ENCODE peak calls at places on chromosomes 4 and X, in ten cellular contexts. K is fibroblast of lung, J is SK-N-SH, N is mesendoderm, U is HCT116, P is IMR-90, B is GM23338, R is astrocyte, D is K562, Z is neural progenitor cell. Q is an unnamed sample. For H3K36me3 and H3K4me1, the result is how much of the 10 kb centered on the place peaks cover.

GRCh38 chr4:4675051-4675581 is 133.3 kb upstream of the STX18 start:
- DNase-seq in J (no peak), U (no peak), Z (no peak), D (no peak), K (no peak), P (no peak), B (no peak), N (no peak), R (no peak), Q (no peak)

GRCh38 chr4:71009796-71010588 is 16.5 kb downstream of the DCK start:
- DNase-seq in B (peak), R (peak), K (peak), Z (peak), D (peak), J (peak), N (peak), U (peak), P (peak), Q (peak)

GRCh38 chr4:76208005-76208765 is 5.4 kb downstream of the SCARB2 start:
- DNase-seq in K (peak), N (peak), D (no peak), U (no peak), J (peak), R (peak), B (no peak), Z (no peak), P (peak), Q (peak)

GRCh38 chrX:134542485-134542884 is 82.5 kb downstream of the HPRT1 start:
- DNase-seq in P (peak), K (peak), D (no peak), B (peak), R (peak), J (no peak), N (peak), U (no peak), Z (no peak), Q (no peak)

GRCh38 chr4:32864713-32865351 is 2144.7 kb downstream of the PCDH7 start:
- DNase-seq in Z (no peak), B (no peak), D (no peak), R (no peak), J (no peak), K (no peak), P (no peak), U (no peak), N (peak), Q (no peak)

GRCh38 chrX:19512961-19513360 is 2.3 kb downstream of the MAP3K15 start:
- DNase-seq in N (no peak), U (no peak), J (no peak), B (no peak), D (no peak), R (no peak), Z (no peak), P (no peak), K (no peak), Q (no peak)

GRCh38 chrX:114976321-114976720 is 41.1 kb downstream of the IL13RA2 start:
- DNase-seq in D (no peak), B (no peak), Z (no peak), J (no peak), U (no peak), P (peak), N (no peak), R (peak), K (peak), Q (no peak)

GRCh38 chrX:84320606-84321005 is 132.6 kb upstream of the RPS6KA6 start:
- DNase-seq in P (peak), R (peak), D (no peak), J (no peak), N (no peak), K (no peak), U (no peak), B (no peak), Z (no peak), Q (no peak)

GRCh38 chrX:139933904-139934303 is 1.1 kb upstream of the ATP11C start:
- DNase-seq in D (no peak), B (no peak), N (no peak), P (no peak), K (no peak), Z (no peak), U (no peak), J (no peak), R (no peak), Q (no peak)

GRCh38 chr4:78520808-78521226 is 30.8 kb upstream of the ANXA3 start:
- DNase-seq in R (peak), U (no peak), K (no peak), J (no peak), Z (no peak), P (peak), B (no peak), N (no peak), D (no peak), Q (no peak)

GRCh38 chrX:27438937-27439336 is 24.2 kb downstream of the PPP4R3C start:
- DNase-seq in U (no peak), B (no peak), D (no peak), R (no peak), N (no peak), P (no peak), J (no peak), K (no peak), Z (no peak), Q (no peak)

GRCh38 chrX:81489987-81490386 is 288.1 kb downstream of the SH3BGRL start:
- DNase-seq in Z (no peak), R (no peak), N (peak), D (no peak), U (no peak), K (peak), J (no peak), B (peak), P (no peak), Q (peak)

GRCh38 chrX:65932173-65933084 is 107.5 kb downstream of the VSIG4 start:
- DNase-seq in D (no peak), U (peak), N (peak), B (peak), K (no peak), P (no peak), J (peak), Z (peak), R (no peak), Q (peak)

GRCh38 chr4:3291969-3292570 is 751 bp upstream of the RGS12 start:
- DNase-seq in N (peak), B (peak), D (peak), P (no peak), K (peak), J (peak), Z (peak), R (peak), U (peak), Q (peak)

GRCh38 chr4:184765473-184766346 is 31.8 kb upstream of the CENPU start:
- DNase-seq in P (no peak), U (no peak), B (peak), R (no peak), D (no peak), K (no peak), J (peak), N (peak), Z (peak), Q (peak)

GRCh38 chr4:184764601-184765000 is 30.7 kb upstream of the CENPU start:
- DNase-seq in J (no peak), R (no peak), D (no peak), P (no peak), U (no peak), Z (no peak), K (no peak), N (no peak), B (no peak), Q (no peak)

GRCh38 chr4:184766421-184766820 is 32.5 kb upstream of the CENPU start:
- DNase-seq in N (peak), Z (no peak), B (no peak), J (no peak), R (no peak), D (no peak), P (no peak), K (no peak), U (no peak), Q (no peak)

GRCh38 chr4:184768296-184768695 is 34.4 kb upstream of the CENPU start:
- DNase-seq in U (no peak), Z (no peak), P (no peak), N (no peak), J (no peak), K (no peak), D (no peak), B (no peak), R (no peak), Q (no peak)

GRCh38 chr4:184769285-184769825 is 35.5 kb upstream of the CENPU start:
- DNase-seq in B (no peak), K (no peak), P (no peak), U (no peak), N (no peak), R (no peak), J (no peak), D (no peak), Z (no peak), Q (no peak)
- H3K36me3 ChIP-seq in B (under half), K (under half), P (under half), U (under half), N (under half), R (under half), J (under half), D (under half), Z (under half), Q (under half)

GRCh38 chr4:37981844-37982720 is 21.9 kb downstream of the PTTG2 start:
- DNase-seq in D (no peak), Z (no peak), B (no peak), P (peak), J (no peak), N (peak), K (no peak), U (no peak), R (peak), Q (peak)
- H3K4me1 ChIP-seq in D (under half), Z (under half), B (under half), P (under half), J (under half), N (under half), K (under half), U (under half), R (under half), Q (under half)

GRCh38 chrX:108199691-108200090 is 108.1 kb downstream of the ATG4A start:
- DNase-seq in Z (peak), D (peak), R (no peak), U (peak), B (peak), K (peak), N (peak), J (peak), P (peak), Q (no peak)
- H3K4me2 ChIP-seq in Z (no peak), D (no peak), R (no peak), U (peak), B (no peak), K (no peak), N (no peak), J (no peak), P (no peak), Q (no peak)

GRCh38 chrX:129495941-129496340 is 27.3 kb downstream of the SMARCA1 start:
- DNase-seq in B (no peak), U (no peak), K (peak), Z (no peak), R (peak), J (no peak), P (peak), D (no peak), N (no peak), Q (peak)

GRCh38 chrX:129497146-129497805 is 26.0 kb downstream of the SMARCA1 start:
- DNase-seq in J (no peak), K (no peak), N (no peak), U (no peak), P (no peak), R (no peak), B (no peak), D (no peak), Z (no peak), Q (peak)

GRCh38 chrX:129496625-129497024 is 26.7 kb downstream of the SMARCA1 start:
- DNase-seq in J (no peak), U (no peak), K (peak), P (peak), N (no peak), B (no peak), D (no peak), Z (no peak), R (peak), Q (no peak)

GRCh38 chrX:129493643-129494042 is 29.6 kb downstream of the SMARCA1 start:
- DNase-seq in Z (no peak), B (no peak), P (peak), K (no peak), J (no peak), D (no peak), N (no peak), R (peak), U (no peak), Q (no peak)

DNA sequence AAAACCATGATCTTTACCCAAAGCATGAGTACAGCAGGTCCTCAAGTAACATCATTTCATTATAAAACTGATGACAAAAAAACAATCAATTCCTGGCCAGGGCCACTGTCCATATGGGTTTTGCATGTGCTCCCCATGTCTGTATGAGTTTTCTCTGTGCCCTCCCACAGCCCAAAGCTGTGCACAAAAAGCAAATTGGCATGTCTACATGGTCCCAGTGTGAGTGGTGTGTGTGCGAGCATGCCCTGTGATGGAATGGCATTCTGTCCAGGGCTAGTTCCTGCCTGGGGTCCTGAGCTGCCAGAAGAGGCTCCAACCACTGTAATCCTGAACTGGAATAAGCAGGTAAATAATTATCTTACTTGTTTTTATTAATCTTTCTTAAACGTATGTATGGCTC is 28.4 kb downstream of the SMARCA1 start:
- DNase-seq in R (no peak), U (no peak), K (no peak), B (no peak), D (no peak), N (no peak), P (no peak), J (no peak), Z (no peak), Q (no peak)
- H3K36me3 ChIP-seq in R (under half), U (under half), K (under half), B (under half), D (under half), N (under half), P (under half), J (under half), Z (under half), Q (under half)

GRCh38 chr4:1018147-1019020 is 7.0 kb downstream of the FGFRL1 start:
- DNase-seq in K (no peak), U (no peak), R (no peak), B (no peak), N (no peak), Z (peak), P (no peak), D (peak), J (no peak), Q (no peak)
- H3K4me1 ChIP-seq in K (under half), U (under half), R (under half), B (under half), N (under half), Z (under half), P (under half), D (half or more), J (under half), Q (under half)

GRCh38 chr4:89657931-89658700 is 178.8 kb downstream of the SNCA start:
- DNase-seq in J (peak), R (peak), D (no peak), K (peak), Z (peak), U (peak), P (peak), N (peak), B (peak), Q (peak)

GRCh38 chr4:89661490-89661889 is 175.5 kb downstream of the SNCA start:
- DNase-seq in K (peak), B (peak), J (no peak), N (peak), U (no peak), P (peak), D (no peak), R (peak), Z (peak), Q (no peak)

GRCh38 chr4:89658701-89659024 is 178.3 kb downstream of the SNCA start:
- DNase-seq in D (no peak), N (no peak), J (no peak), B (no peak), Z (no peak), U (no peak), P (no peak), R (no peak), K (no peak), Q (no peak)

GRCh38 chr4:89660444-89660843 is 176.5 kb downstream of the SNCA start:
- DNase-seq in U (no peak), P (no peak), N (no peak), J (no peak), R (no peak), B (no peak), K (no peak), D (no peak), Z (no peak), Q (no peak)

DNA sequence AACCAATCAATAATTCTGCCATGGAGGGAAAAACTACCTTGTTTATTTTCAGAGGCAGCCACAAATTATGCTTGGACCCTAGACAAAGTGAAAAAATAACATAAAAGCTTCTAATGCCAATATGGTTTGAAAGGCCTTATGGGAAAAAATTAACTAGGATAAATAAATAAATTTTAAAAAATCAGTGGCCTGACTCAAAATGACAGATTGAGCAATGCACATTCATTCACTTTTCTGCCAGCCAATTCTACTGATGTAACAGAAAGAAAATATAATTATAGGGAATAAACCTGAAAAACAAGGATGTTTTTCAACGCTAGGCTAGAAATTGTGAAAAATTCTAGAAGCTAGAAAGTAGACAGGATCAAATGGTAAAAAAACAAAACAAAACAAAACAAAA is 176.1 kb downstream of the SNCA start:
- DNase-seq in K (peak), J (no peak), B (no peak), Z (no peak), D (no peak), U (no peak), N (no peak), P (no peak), R (no peak), Q (no peak)
- H3K4me2 ChIP-seq in K (no peak), J (no peak), B (peak), Z (peak), D (no peak), U (peak), N (no peak), P (no peak), R (peak), Q (no peak)

GRCh38 chr4:67571975-67572374 is 13.4 kb downstream of the STAP1 start:
- DNase-seq in Z (no peak), P (no peak), J (no peak), B (no peak), D (no peak), R (no peak), K (no peak), U (no peak), N (no peak), Q (no peak)

GRCh38 chr4:67575232-67575888 is 16.8 kb downstream of the STAP1 start:
- DNase-seq in D (peak), U (no peak), K (no peak), N (peak), P (no peak), J (no peak), R (no peak), B (peak), Z (no peak), Q (no peak)

GRCh38 chr4:67575889-67576329 is 17.4 kb downstream of the STAP1 start:
- DNase-seq in B (no peak), U (no peak), D (no peak), Z (no peak), J (no peak), K (no peak), P (no peak), N (no peak), R (no peak), Q (no peak)

GRCh38 chr4:67570537-67570936 is 12.0 kb downstream of the STAP1 start:
- DNase-seq in N (no peak), K (no peak), U (no peak), B (no peak), Z (no peak), R (no peak), P (no peak), J (no peak), D (no peak), Q (no peak)

GRCh38 chr4:67573193-67573592 is 14.7 kb downstream of the STAP1 start:
- DNase-seq in B (no peak), N (no peak), P (no peak), U (no peak), J (no peak), Z (no peak), K (no peak), D (no peak), R (no peak), Q (no peak)
- H3K36me3 ChIP-seq in B (under half), N (under half), P (under half), U (under half), J (under half), Z (under half), K (under half), D (under half), R (under half), Q (under half)

DNA sequence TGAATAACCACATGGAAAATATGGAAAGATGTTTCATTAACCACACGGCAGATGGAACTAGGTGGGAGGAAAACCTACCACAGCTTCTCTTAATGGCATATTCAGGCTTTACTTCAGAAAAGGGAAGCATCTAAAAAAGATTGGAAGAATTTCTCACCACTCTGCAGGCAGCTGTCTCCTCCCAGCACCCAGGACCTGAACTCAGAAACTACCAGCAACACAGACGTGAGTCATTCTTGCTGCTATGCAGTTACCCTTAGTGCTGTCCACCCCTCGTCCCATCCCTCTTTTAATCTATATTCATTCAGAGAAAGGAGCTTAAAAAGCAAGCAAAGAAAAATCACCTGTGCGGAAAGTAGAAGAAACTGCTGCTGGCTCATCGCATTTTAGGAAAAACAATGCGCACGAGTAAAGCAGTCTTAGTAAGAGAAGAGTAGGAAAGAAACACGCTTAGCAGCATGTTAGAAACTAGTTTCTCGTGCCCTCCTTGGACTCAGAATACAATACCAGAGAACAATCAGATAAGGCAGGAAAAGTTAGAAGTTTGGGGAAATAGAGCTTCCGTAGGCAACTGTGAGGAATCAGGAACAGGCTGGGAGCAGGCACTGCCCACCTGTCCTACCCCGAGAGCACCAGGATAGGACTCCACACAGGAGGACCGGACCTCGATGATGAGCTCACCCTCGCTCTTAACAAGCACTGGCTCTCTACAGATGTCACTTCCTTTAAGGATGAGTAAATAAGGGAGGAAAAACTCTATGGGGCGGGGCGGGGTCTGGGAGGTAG is 48.1 kb upstream of the ENPP6 start:
- DNase-seq in J (no peak), N (peak), Z (no peak), B (no peak), K (peak), U (peak), D (peak), R (peak), P (peak), Q (peak)
- H3K4me1 ChIP-seq in J (under half), N (under half), Z (under half), B (under half), K (under half), U (under half), D (under half), R (under half), P (under half), Q (under half)

Q was measured in trophoblast cell.